ENCODE peak calls at places on chromosomes 4 and X, in five cellular contexts. R, S, H, Z and I are unnamed samples. For H3K4me1, the result is how much of the 10 kb centered on the place peaks cover.

GRCh38 chr4:127622923-127623754 is 9.6 kb upstream of the INTU start:
- DNase-seq in Z (no peak), H (peak), R (no peak), S (peak), I (no peak)

GRCh38 chr4:60455380-60455779 is 744.7 kb upstream of the ADGRL3 start:
- DNase-seq in Z (no peak), S (no peak), H (no peak), R (no peak), I (no peak)

GRCh38 chr4:42555828-42556227 is 101.1 kb downstream of the ATP8A1 start:
- DNase-seq in Z (no peak), R (no peak), H (no peak), S (no peak), I (no peak)

GRCh38 chr4:158313566-158313965 is 103.3 kb downstream of the TMEM144 start:
- DNase-seq in S (no peak), Z (no peak), R (no peak), H (no peak), I (no peak)

GRCh38 chrX:1528884-1529203 is 8.1 kb downstream of the P2RY8 start:
- DNase-seq in R (no peak), H (no peak), S (no peak), Z (no peak), I (no peak)

GRCh38 chrX:24146283-24146865 is 3.2 kb upstream of the ZFX start:
- DNase-seq in R (no peak), Z (no peak), H (no peak), S (no peak), I (no peak)

GRCh38 chrX:140022482-140022881 is 57.2 kb upstream of the CXorf66 start:
- DNase-seq in Z (no peak), R (no peak), H (no peak), S (no peak), I (no peak)

GRCh38 chr4:74757136-74757535 is 37.2 kb downstream of the BTC start:
- DNase-seq in S (no peak), R (no peak), Z (no peak), H (no peak), I (no peak)

GRCh38 chr4:6794189-6794588 is 11.7 kb downstream of the KIAA0232 start:
- DNase-seq in R (no peak), H (no peak), S (no peak), Z (no peak), I (no peak)

GRCh38 chr4:84936123-84936522 is 30.4 kb downstream of the WDFY3 start:
- DNase-seq in H (no peak), S (no peak), R (no peak), Z (no peak), I (no peak)

GRCh38 chrX:2967998-2968909 is 38.1 kb upstream of the ARSH start:
- DNase-seq in R (no peak), H (peak), Z (no peak), S (peak), I (no peak)

GRCh38 chr4:1855334-1856070 is 454 bp downstream of the LETM1 start:
- DNase-seq in S (peak), H (peak), Z (no peak), R (no peak), I (peak)

GRCh38 chr4:185213829-185214228 is 4.4 kb downstream of the SNX25 start:
- DNase-seq in S (no peak), H (no peak), R (no peak), Z (no peak), I (no peak)

GRCh38 chrX:93673056-93673868 is at the start of gene NAP1L3:
- DNase-seq in S (peak), R (peak), Z (peak), H (peak), I (peak)

GRCh38 chrX:26613951-26614350 is 398.0 kb downstream of the MAGEB5 start:
- DNase-seq in Z (no peak), R (no peak), S (no peak), H (no peak), I (no peak)

GRCh38 chr4:785332-786073 is 40.4 kb downstream of the CPLX1 start:
- DNase-seq in Z (no peak), R (no peak), S (peak), H (no peak), I (no peak)

GRCh38 chr4:153409412-153409811 is 56.7 kb upstream of the TMEM131L start:
- DNase-seq in Z (no peak), R (no peak), H (no peak), S (no peak), I (no peak)

GRCh38 chrX:150873616-150874015 is 24.9 kb downstream of the CD99L2 start:
- DNase-seq in R (no peak), S (no peak), Z (peak), H (no peak), I (no peak)

GRCh38 chrX:110852180-110852579 is 56.6 kb upstream of the CHRDL1 start:
- DNase-seq in H (no peak), Z (no peak), R (no peak), S (no peak), I (no peak)

GRCh38 chr4:102500371-102501175 is 586 bp upstream of the NFKB1 start:
- DNase-seq in Z (peak), H (peak), S (peak), R (no peak), I (peak)

GRCh38 chr4:102503831-102504786 is 3.0 kb downstream of the NFKB1 start:
- DNase-seq in H (no peak), R (no peak), Z (no peak), S (no peak), I (no peak)

GRCh38 chr4:102501635-102502382 is 650 bp downstream of the NFKB1 start:
- DNase-seq in Z (peak), S (peak), H (peak), R (peak), I (peak)

GRCh38 chr4:102503301-102503746 is 2.2 kb downstream of the NFKB1 start:
- DNase-seq in R (no peak), Z (no peak), S (no peak), H (no peak), I (no peak)

GRCh38 chr4:102501176-102501634 is at the start of gene NFKB1:
- DNase-seq in S (peak), H (peak), Z (peak), R (peak), I (peak)
- H3K4me3 ChIP-seq in S (peak), H (peak), Z (peak), R (peak), I (peak)

GRCh38 chr4:89279385-89279784 is 28.2 kb downstream of the GPRIN3 start:
- DNase-seq in Z (no peak), H (no peak), S (no peak), R (no peak), I (no peak)
- H3K4me1 ChIP-seq in Z (under half), H (under half), S (under half), R (under half), I (half or more)

GRCh38 chrX:40248822-40249221 is 151.1 kb upstream of the BCOR start:
- DNase-seq in R (no peak), S (no peak), H (no peak), Z (no peak), I (no peak)

GRCh38 chrX:40247382-40247781 is 149.6 kb upstream of the BCOR start:
- DNase-seq in Z (no peak), R (no peak), H (no peak), S (no peak), I (no peak)

GRCh38 chrX:40245411-40246140 is 147.8 kb upstream of the BCOR start:
- DNase-seq in H (no peak), S (no peak), Z (no peak), R (no peak), I (no peak)

GRCh38 chrX:40249582-40249981 is 151.8 kb upstream of the BCOR start:
- DNase-seq in H (no peak), R (no peak), S (no peak), Z (no peak), I (no peak)

GRCh38 chrX:40247848-40248622 is 150.3 kb upstream of the BCOR start:
- DNase-seq in S (no peak), R (no peak), H (no peak), Z (no peak), I (no peak)
- H3K27ac ChIP-seq in S (no peak), R (no peak), H (no peak), Z (no peak), I (no peak)

GRCh38 chr4:25860586-25861421 is 2.0 kb downstream of the SEL1L3 start:
- DNase-seq in R (no peak), S (peak), Z (no peak), H (no peak), I (no peak)
- H3K4me3 ChIP-seq in R (no peak), S (no peak), Z (no peak), H (no peak), I (peak)

GRCh38 chr4:76514087-76514486 is 79.1 kb downstream of the SHROOM3 start:
- DNase-seq in S (no peak), Z (no peak), H (no peak), R (no peak), I (no peak)
- H3K4me1 ChIP-seq in S (under half), Z (under half), H (under half), R (under half), I (under half)

DNA sequence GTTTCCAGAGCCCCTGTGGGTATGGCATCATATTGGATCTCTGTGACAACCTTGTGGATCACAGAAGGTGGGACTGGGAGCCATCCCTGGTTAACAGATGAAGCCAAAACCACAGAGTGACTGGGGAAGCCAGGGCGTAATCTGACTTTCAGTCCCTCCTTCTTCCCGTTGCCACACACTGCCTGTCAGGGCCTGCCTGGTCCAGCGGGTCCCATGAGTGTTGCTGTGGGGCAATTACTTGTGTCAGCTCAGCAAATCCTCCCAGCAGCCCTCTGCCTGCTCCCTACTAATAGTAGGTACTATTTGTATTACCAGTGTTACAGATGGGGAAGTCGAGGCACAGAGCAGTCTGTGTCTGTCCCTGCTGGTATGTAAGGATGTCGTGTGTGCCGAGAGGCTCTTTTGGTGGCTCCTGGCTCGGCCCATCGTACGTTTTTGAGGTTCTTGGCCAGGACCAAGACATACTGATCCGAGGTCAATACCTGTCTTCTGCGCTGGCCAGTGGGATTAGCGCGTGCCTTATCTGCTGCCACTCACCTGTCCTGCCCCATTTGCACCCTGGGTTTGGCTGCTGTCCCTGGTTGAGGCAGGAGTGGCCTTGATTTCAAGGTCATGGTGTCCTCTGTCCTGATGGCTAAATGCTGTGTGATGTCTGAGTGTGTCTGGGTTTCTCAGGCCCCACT is 5.7 kb downstream of the NSG1 start:
- DNase-seq in H (no peak), Z (no peak), R (no peak), S (no peak), I (no peak)
- H3K27ac ChIP-seq in H (no peak), Z (no peak), R (no peak), S (no peak), I (no peak)

GRCh38 chr4:169270810-169271691 is at the start of gene SH3RF1:
- DNase-seq in R (no peak), H (peak), S (peak), Z (peak), I (no peak)
- H3K4me3 ChIP-seq in R (peak), H (peak), S (peak), Z (peak), I (peak)

DNA sequence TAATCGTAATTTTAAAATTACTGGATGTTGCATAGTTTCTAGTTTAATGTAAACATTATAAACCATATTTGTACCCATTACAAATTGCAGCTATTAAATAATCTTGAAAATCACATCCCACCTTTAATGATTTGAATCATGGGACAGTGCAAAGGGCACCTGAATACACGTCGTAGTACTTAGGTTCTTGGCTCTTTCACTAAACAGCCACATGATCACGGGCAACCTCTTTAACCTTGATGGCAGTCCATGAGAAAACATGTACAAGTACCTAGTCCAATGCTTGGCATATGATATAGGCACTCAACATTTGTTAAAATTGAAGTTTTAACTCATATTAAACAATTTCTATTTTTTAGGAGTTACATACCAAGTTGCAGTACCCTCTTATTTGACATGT is 11.8 kb upstream of the FBXL5 start:
- DNase-seq in H (no peak), R (no peak), S (no peak), Z (no peak), I (no peak)
- H3K4me1 ChIP-seq in H (under half), R (under half), S (under half), Z (under half), I (under half)